ENCODE peak calls at places on chromosome 7, in six cellular contexts. S is tibial artery, A is Right ventricle myocardium superior, E is kidney, D is AML-193, W is mucosa of gallbladder. F is an unnamed sample.

GRCh38 chr7:80298201-80298600 is 163.6 kb downstream of the GNAI1 start:
- DNase-seq in S (no peak), A (no peak), E (no peak), D (no peak), W (no peak), F (no peak)

GRCh38 chr7:77570330-77571011 is 33.4 kb downstream of the PTPN12 start:
- DNase-seq in S (no peak), A (no peak), E (no peak), D (peak), W (no peak), F (no peak)

GRCh38 chr7:17302575-17303142 is 4.2 kb downstream of the AHR start:
- DNase-seq in S (no peak), A (no peak), E (no peak), D (peak), W (no peak), F (no peak)

GRCh38 chr7:135257790-135258189 is 24.2 kb downstream of the STRA8 start:
- DNase-seq in S (no peak), A (no peak), E (no peak), D (no peak), W (no peak), F (no peak)

GRCh38 chr7:89104748-89105685 is 309.5 kb upstream of the TEX47 start:
- DNase-seq in S (no peak), A (no peak), E (no peak), D (no peak), W (no peak), F (no peak)

GRCh38 chr7:154310114-154310513 is 257.9 kb downstream of the DPP6 start:
- DNase-seq in S (no peak), A (no peak), E (no peak), D (no peak), W (no peak), F (no peak)

GRCh38 chr7:98400538-98401427 is at the start of gene BAIAP2L1:
- DNase-seq in S (no peak), A (peak), E (peak), D (no peak), W (peak), F (peak)

GRCh38 chr7:112076309-112076708 is 129.9 kb downstream of the DOCK4 start:
- DNase-seq in S (no peak), A (no peak), E (no peak), D (no peak), W (no peak), F (no peak)

GRCh38 chr7:65800890-65801341 is 72.0 kb upstream of the VKORC1L1 start:
- DNase-seq in S (no peak), A (no peak), E (no peak), D (no peak), W (no peak), F (peak)

GRCh38 chr7:71325151-71325550 is 193.2 kb downstream of the GALNT17 start:
- DNase-seq in S (no peak), A (no peak), E (no peak), D (no peak), W (no peak), F (no peak)

GRCh38 chr7:25361863-25362262 is 133.6 kb upstream of the NPVF start:
- DNase-seq in S (no peak), A (no peak), E (no peak), D (no peak), W (no peak), F (peak)

GRCh38 chr7:14045651-14046050 is 56.2 kb upstream of the ETV1 start:
- DNase-seq in S (no peak), A (no peak), E (no peak), D (no peak), W (no peak), F (no peak)

GRCh38 chr7:43646603-43647313 is 63.9 kb downstream of the STK17A start:
- DNase-seq in S (no peak), A (no peak), E (no peak), D (no peak), W (no peak), F (no peak)

GRCh38 chr7:22488643-22489462 is 11.1 kb downstream of the STEAP1B start:
- DNase-seq in S (peak), A (peak), E (no peak), D (peak), W (peak), F (no peak)

F was measured in suprapubic skin.